ENCODE peak calls at places on chromosome 5, in four cellular contexts. Q, O, G and N are unnamed samples.

GRCh38 chr5:1330847-1331831 is 13.8 kb downstream of the CLPTM1L start:
- DNase-seq in Q (no peak), O (no peak), G (no peak), N (no peak)

GRCh38 chr5:62717211-62717927 is 138.8 kb downstream of the LRRC70 start:
- DNase-seq in Q (no peak), O (no peak), G (no peak), N (no peak)

GRCh38 chr5:179132586-179133355 is 72.6 kb downstream of the ZNF354C start:
- DNase-seq in Q (no peak), O (no peak), G (no peak), N (no peak)

GRCh38 chr5:6473284-6473683 is 24.6 kb downstream of the UBE2QL1 start:
- DNase-seq in Q (no peak), O (no peak), G (no peak), N (no peak)

GRCh38 chr5:96934695-96935555 is 955 bp upstream of the LNPEP start:
- DNase-seq in Q (peak), O (peak), G (peak), N (peak)

GRCh38 chr5:32654427-32654826 is 56.7 kb upstream of the NPR3 start:
- DNase-seq in Q (no peak), O (no peak), G (no peak), N (no peak)

GRCh38 chr5:4579679-4580078 is 560.5 kb upstream of the ADAMTS16 start:
- DNase-seq in Q (no peak), O (no peak), G (no peak), N (no peak)

GRCh38 chr5:102561894-102562760 is 63.3 kb upstream of the SLCO6A1 start:
- DNase-seq in Q (no peak), O (no peak), G (no peak), N (no peak)

GRCh38 chr5:150227606-150228273 is 37.9 kb downstream of the SLC6A7 start:
- DNase-seq in Q (no peak), O (no peak), G (no peak), N (no peak)

GRCh38 chr5:104569621-104570020 is 1007.0 kb upstream of the NUDT12 start:
- DNase-seq in Q (no peak), O (no peak), G (no peak), N (no peak)

GRCh38 chr5:153753645-153754432 is 263.4 kb downstream of the GRIA1 start:
- DNase-seq in Q (no peak), O (no peak), G (no peak), N (no peak)

GRCh38 chr5:10331341-10331796 is 22.1 kb upstream of the MARCHF6 start:
- DNase-seq in Q (no peak), O (peak), G (peak), N (no peak)

GRCh38 chr5:124410539-124410938 is 335.9 kb downstream of the ZNF608 start:
- DNase-seq in Q (no peak), O (no peak), G (no peak), N (no peak)

GRCh38 chr5:6176294-6176693 is 202.1 kb downstream of the MED10 start:
- DNase-seq in Q (no peak), O (no peak), G (no peak), N (no peak)